ENCODE peak calls at places on chromosomes 12 and 14, in four cellular contexts. M, T, N and U are unnamed samples.
A peak's percentile ranks its signal among the peaks of the same experiment; 100 is the strongest.

GRCh38 chr14:56555921-56556570 is 23.6 kb upstream of the TMEM260 start:
- DNase-seq in T (no peak), N (no peak), M (peak; percentile 13), U (no peak)

GRCh38 chr12:22051114-22051698 is 5.2 kb downstream of the CMAS start:
- DNase-seq in M (no peak), T (no peak), N (no peak), U (no peak)

GRCh38 chr14:91358654-91359210 is 58.9 kb downstream of the CCDC88C start:
- DNase-seq in N (no peak), T (no peak), M (no peak), U (no peak)

GRCh38 chr12:87509233-87509820 is 519.9 kb downstream of the C12orf50 start:
- DNase-seq in T (no peak), M (no peak), N (no peak), U (no peak)

GRCh38 chr14:76386922-76387782 is 11.2 kb downstream of the ESRRB start:
- DNase-seq in M (peak; percentile 68), T (peak; percentile 56), N (peak; percentile 67), U (peak; percentile 78)

GRCh38 chr14:104596927-104597351 is 7.6 kb downstream of the TMEM179 start:
- DNase-seq in N (no peak), T (peak; percentile 32), M (no peak), U (no peak)

GRCh38 chr12:77855548-77855947 is 24.9 kb downstream of the NAV3 start:
- DNase-seq in N (no peak), M (no peak), T (no peak), U (no peak)

GRCh38 chr12:10211101-10211974 is 1.3 kb upstream of the GABARAPL1 start:
- DNase-seq in N (no peak), T (no peak), M (no peak), U (peak; percentile 37)

GRCh38 chr12:77603923-77604322 is 226.8 kb upstream of the NAV3 start:
- DNase-seq in N (no peak), M (no peak), T (no peak), U (no peak)

GRCh38 chr14:105180598-105181528 is at the start of gene NUDT14:
- DNase-seq in M (peak; percentile 54), N (peak; percentile 78), T (peak; percentile 87), U (no peak)

GRCh38 chr12:62698701-62699101 is 232.1 kb downstream of the MON2 start:
- DNase-seq in M (peak; percentile 90), T (no peak), N (no peak), U (no peak)